ENCODE peak calls at places on chromosomes 13 and 19, in four cellular contexts. R is right cardiac atrium, K is mucosa of descending colon, X is HT1080. C is an unnamed sample.

GRCh38 chr13:40130871-40131636 is 475.6 kb downstream of the COG6 start:
- DNase-seq in K (no peak), R (no peak), X (peak; percentile 86), C (no peak)

GRCh38 chr13:80835902-80836301 is 495.0 kb upstream of the SPRY2 start:
- DNase-seq in K (no peak), R (no peak), X (no peak), C (no peak)

GRCh38 chr19:9324584-9324962 is 594 bp downstream of the ZNF559 start:
- DNase-seq in X (no peak), R (no peak), K (no peak), C (no peak)

GRCh38 chr13:21884965-21885567 is 214.2 kb downstream of the FGF9 start:
- DNase-seq in X (no peak), R (no peak), K (no peak), C (no peak)

GRCh38 chr13:34207334-34207733 is 389.4 kb downstream of the RFC3 start:
- DNase-seq in X (peak; percentile 76), R (peak; percentile 37), K (no peak), C (no peak)

GRCh38 chr13:61013782-61014181 is 401.9 kb downstream of the PCDH20 start:
- DNase-seq in K (no peak), R (no peak), X (peak; percentile 17), C (no peak)

GRCh38 chr13:101049166-101049850 is 367.0 kb downstream of the NALCN start:
- DNase-seq in X (peak; percentile 53), R (no peak), K (no peak), C (no peak)

GRCh38 chr19:17610384-17610783 is 54.9 kb downstream of the COLGALT1 start:
- DNase-seq in R (no peak), K (no peak), X (no peak), C (no peak)

GRCh38 chr13:77902319-77902963 is 16.2 kb downstream of the EDNRB start:
- DNase-seq in K (no peak), R (no peak), X (peak; percentile 64), C (no peak)

GRCh38 chr13:34265016-34265692 is 447.2 kb downstream of the RFC3 start:
- DNase-seq in X (no peak), K (no peak), R (no peak), C (no peak)

GRCh38 chr19:29551774-29552173 is 26.0 kb downstream of the VSTM2B start:
- DNase-seq in X (no peak), R (no peak), K (no peak), C (no peak)

GRCh38 chr19:50977626-50978025 is 6.1 kb downstream of the KLK7 start:
- DNase-seq in X (no peak), R (no peak), K (no peak), C (no peak)

GRCh38 chr13:106851251-106851650 is 283.3 kb upstream of the ARGLU1 start:
- DNase-seq in R (no peak), K (no peak), X (peak; percentile 75), C (no peak)

GRCh38 chr13:74026753-74027152 is 107.5 kb downstream of the KLF12 start:
- DNase-seq in X (peak; percentile 75), R (peak; percentile 44), K (peak; percentile 51), C (peak; percentile 71)

GRCh38 chr19:6811906-6812305 is 39.4 kb downstream of the VAV1 start:
- DNase-seq in X (peak; percentile 62), R (no peak), K (peak; percentile 22), C (no peak)

GRCh38 chr19:1357695-1358094 is 26.0 kb upstream of the NDUFS7 start:
- DNase-seq in R (peak; percentile 49), X (no peak), K (no peak), C (no peak)

GRCh38 chr19:46116121-46116520 is 8.4 kb downstream of the IGFL3 start:
- DNase-seq in R (no peak), X (no peak), K (no peak), C (no peak)

GRCh38 chr13:97946951-97947588 is 6.4 kb upstream of the IPO5 start:
- DNase-seq in R (no peak), K (no peak), X (peak; percentile 85), C (no peak)

GRCh38 chr13:99002191-99002710 is 24.4 kb upstream of the DOCK9 start:
- DNase-seq in K (no peak), R (no peak), X (no peak), C (no peak)

GRCh38 chr13:51364404-51365008 is 25.0 kb downstream of the SERPINE3 start:
- DNase-seq in R (no peak), X (peak; percentile 85), K (no peak), C (no peak)

GRCh38 chr13:67267136-67267535 is 37.0 kb upstream of the PCDH9 start:
- DNase-seq in X (no peak), R (peak; percentile 32), K (no peak), C (no peak)

GRCh38 chr13:44298314-44298713 is 75.3 kb upstream of the SERP2 start:
- DNase-seq in R (no peak), X (no peak), K (no peak), C (no peak)

GRCh38 chr13:113837554-113838355 is 26.1 kb downstream of the GAS6 start:
- DNase-seq in X (peak; percentile 99), R (peak; percentile 98), K (peak; percentile 78), C (no peak)

GRCh38 chr13:89584058-89584457 is 1763.4 kb upstream of the MIR17HG start:
- DNase-seq in X (no peak), K (no peak), R (no peak), C (no peak)

GRCh38 chr13:50222569-50223332 is 207.5 kb downstream of the KCNRG start:
- DNase-seq in K (peak; percentile 52), X (no peak), R (peak; percentile 90), C (no peak)

GRCh38 chr13:113298001-113298945 is 1.2 kb downstream of the LAMP1 start:
- DNase-seq in R (no peak), X (no peak), K (no peak), C (no peak)

GRCh38 chr19:1324792-1325567 is 39.3 kb downstream of the EFNA2 start:
- DNase-seq in K (peak; percentile 48), X (peak; percentile 74), R (peak; percentile 85), C (no peak)

GRCh38 chr19:12782174-12782423 is 6.7 kb upstream of the HOOK2 start:
- DNase-seq in X (no peak), K (no peak), R (no peak), C (no peak)

GRCh38 chr13:98965325-98965724 is 12.5 kb downstream of the DOCK9 start:
- DNase-seq in K (no peak), X (no peak), R (no peak), C (no peak)